ENCODE peak calls at places on chromosomes 6 and 20, in six cellular contexts. C is activated B cell treated with CpG ODN at 0.5 μM for 24 hours, U is transverse colon, Q is astrocyte of the spinal cord, B is fibroblast of the aortic adventitia, I is PC-3. Y is an unnamed sample.

GRCh38 chr6:11236351-11236750 is 3.9 kb upstream of the NEDD9 start:
- DNase-seq in C (no peak), U (no peak), Q (no peak), B (no peak), I (no peak), Y (peak; percentile 53)

GRCh38 chr20:38092260-38092857 is 58.8 kb downstream of the RPRD1B start:
- DNase-seq in C (no peak), U (no peak), Q (no peak), B (no peak), I (no peak), Y (peak; percentile 54)

GRCh38 chr6:52558266-52559000 is 18.4 kb downstream of the TRAM2 start:
- DNase-seq in C (no peak), U (no peak), Q (no peak), B (peak; percentile 56), I (no peak), Y (no peak)

GRCh38 chr20:58714340-58714922 is 21.8 kb downstream of the NPEPL1 start:
- DNase-seq in C (no peak), U (peak; percentile 7), Q (no peak), B (no peak), I (no peak), Y (no peak)

GRCh38 chr20:15854871-15855270 is 718.4 kb downstream of the KIF16B start:
- DNase-seq in C (no peak), U (no peak), Q (no peak), B (no peak), I (no peak), Y (no peak)

GRCh38 chr6:106444777-106445507 is 84.4 kb downstream of the CRYBG1 start:
- DNase-seq in C (no peak), U (no peak), Q (peak; percentile 61), B (peak; percentile 80), I (peak; percentile 70), Y (peak; percentile 84)

GRCh38 chr20:22473293-22473692 is 111.1 kb downstream of the FOXA2 start:
- DNase-seq in C (no peak), U (no peak), Q (no peak), B (no peak), I (no peak), Y (no peak)

GRCh38 chr6:16450285-16450684 is 211.9 kb downstream of the GMPR start:
- DNase-seq in C (no peak), U (no peak), Q (peak; percentile 80), B (peak; percentile 93), I (no peak), Y (peak; percentile 80)

GRCh38 chr6:130575971-130576370 is 210.2 kb downstream of the TMEM200A start:
- DNase-seq in C (no peak), U (peak; percentile 23), Q (no peak), B (no peak), I (no peak), Y (no peak)

GRCh38 chr6:97626586-97627441 is 343.8 kb upstream of the MMS22L start:
- DNase-seq in C (no peak), U (no peak), Q (peak; percentile 47), B (peak; percentile 22), I (no peak), Y (peak; percentile 62)

GRCh38 chr20:15654208-15654649 is 919.0 kb downstream of the KIF16B start:
- DNase-seq in C (no peak), U (peak; percentile 32), Q (peak; percentile 45), B (peak; percentile 20), I (peak; percentile 87), Y (peak; percentile 72)

GRCh38 chr6:28777147-28777461 is 146.7 kb downstream of the TRIM27 start:
- DNase-seq in C (no peak), U (no peak), Q (no peak), B (no peak), I (no peak), Y (no peak)

GRCh38 chr6:159380104-159380503 is 210.9 kb downstream of the FNDC1 start:
- DNase-seq in C (no peak), U (no peak), Q (no peak), B (no peak), I (no peak), Y (no peak)

GRCh38 chr6:309947-310346 is 17.7 kb downstream of the DUSP22 start:
- DNase-seq in C (peak; percentile 8), U (no peak), Q (no peak), B (no peak), I (no peak), Y (no peak)

GRCh38 chr20:16346956-16347355 is 226.3 kb downstream of the KIF16B start:
- DNase-seq in C (no peak), U (no peak), Q (no peak), B (no peak), I (no peak), Y (no peak)

GRCh38 chr6:10613693-10614092 is 80.7 kb downstream of the C6orf52 start:
- DNase-seq in C (no peak), U (no peak), Q (peak; percentile 5), B (no peak), I (no peak), Y (no peak)

GRCh38 chr6:33430991-33431879 is 11.4 kb downstream of the SYNGAP1 start:
- DNase-seq in C (peak; percentile 69), U (peak; percentile 68), Q (peak; percentile 55), B (peak; percentile 30), I (no peak), Y (peak; percentile 77)

GRCh38 chr6:150490586-150490985 is 109.1 kb upstream of the PLEKHG1 start:
- DNase-seq in C (no peak), U (no peak), Q (no peak), B (no peak), I (peak; percentile 84), Y (no peak)

GRCh38 chr6:36837686-36838085 is 1.6 kb downstream of the CPNE5 start:
- DNase-seq in C (no peak), U (no peak), Q (no peak), B (no peak), I (no peak), Y (no peak)

GRCh38 chr6:36838896-36839818 is at the start of gene CPNE5:
- DNase-seq in C (no peak), U (no peak), Q (no peak), B (no peak), I (no peak), Y (no peak)

GRCh38 chr6:36840471-36841461 is 1.5 kb upstream of the CPNE5 start:
- DNase-seq in C (no peak), U (no peak), Q (no peak), B (no peak), I (no peak), Y (no peak)

GRCh38 chr6:36841756-36842155 is 2.5 kb upstream of the CPNE5 start:
- DNase-seq in C (no peak), U (no peak), Q (no peak), B (no peak), I (no peak), Y (no peak)

GRCh38 chr6:36839819-36840379 is 655 bp upstream of the CPNE5 start:
- DNase-seq in C (peak; percentile 36), U (no peak), Q (no peak), B (peak; percentile 16), I (peak; percentile 22), Y (no peak)
- TF ChIP-seq CTCF in C (no peak), U (peak; percentile 19), Q (peak; percentile 14), B (no peak), I (peak; percentile 19), Y (peak; percentile 3)

DNA sequence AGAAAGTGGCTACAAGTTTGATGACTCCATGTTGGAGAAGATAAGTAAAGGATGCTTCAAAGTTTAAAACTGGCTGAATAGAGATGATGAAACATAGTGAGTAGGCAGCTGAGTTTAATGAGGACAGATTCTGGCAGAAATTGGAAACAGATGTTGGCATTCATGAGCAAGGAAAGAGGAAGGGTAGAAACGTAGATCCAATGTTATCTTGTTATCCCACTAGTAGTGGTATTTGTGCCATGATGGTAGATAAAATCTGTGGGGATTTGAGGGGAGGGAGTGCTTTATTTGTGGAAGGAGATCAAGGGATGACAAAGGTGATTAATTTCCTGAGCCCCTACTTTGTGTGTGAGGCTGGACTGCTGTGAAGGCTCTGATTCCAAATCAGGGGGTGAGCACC is 69.5 kb downstream of the MRAP2 start:
- DNase-seq in C (no peak), U (no peak), Q (no peak), B (peak; percentile 81), I (no peak), Y (no peak)
- TF ChIP-seq CTCF in C (no peak), U (no peak), Q (no peak), B (no peak), I (no peak), Y (no peak)

GRCh38 chr6:118187568-118188164 is 280.6 kb downstream of the SLC35F1 start:
- DNase-seq in C (no peak), U (no peak), Q (no peak), B (peak; percentile 91), I (no peak), Y (peak; percentile 44)
- TF ChIP-seq CTCF in C (no peak), U (no peak), Q (no peak), B (no peak), I (no peak), Y (no peak)

GRCh38 chr20:2088904-2089303 is 12.7 kb upstream of the STK35 start:
- DNase-seq in C (no peak), U (no peak), Q (no peak), B (no peak), I (no peak), Y (no peak)

GRCh38 chr20:2089447-2089846 is 12.2 kb upstream of the STK35 start:
- DNase-seq in C (no peak), U (no peak), Q (no peak), B (no peak), I (no peak), Y (no peak)

GRCh38 chr20:2093883-2094282 is 7.7 kb upstream of the STK35 start:
- DNase-seq in C (no peak), U (no peak), Q (no peak), B (no peak), I (no peak), Y (no peak)

GRCh38 chr20:2093200-2093781 is 8.3 kb upstream of the STK35 start:
- DNase-seq in C (no peak), U (peak; percentile 21), Q (no peak), B (no peak), I (peak; percentile 60), Y (no peak)
- TF ChIP-seq CTCF in C (no peak), U (peak; percentile 42), Q (peak; percentile 58), B (peak; percentile 44), I (peak; percentile 95), Y (peak; percentile 72)

GRCh38 chr6:170583736-170584180 is 679 bp downstream of the PDCD2 start:
- DNase-seq in C (no peak), U (no peak), Q (peak; percentile 32), B (peak; percentile 6), I (no peak), Y (peak; percentile 15)
- TF ChIP-seq CTCF in C (no peak), U (no peak), Q (no peak), B (no peak), I (no peak), Y (no peak)